ENCODE peak calls at places on chromosome 1, in nine cellular contexts. C is tibial artery, P is mammary epithelial cell, N is left ventricle myocardium inferior, H is fibroblast of pulmonary artery, A is adrenal gland, Z is fibroblast of lung, O is hepatocyte, G is cardiac fibroblast. K is an unnamed sample.
A peak's percentile ranks its signal among the peaks of the same experiment; 100 is the strongest.

GRCh38 chr1:220824031-220824989 is 37.6 kb downstream of the MTARC1 start:
- DNase-seq in P (no peak), Z (peak; percentile 77), H (no peak), N (no peak), G (no peak), C (no peak), O (no peak), A (no peak), K (no peak)

GRCh38 chr1:167545349-167545748 is 8.2 kb downstream of the CREG1 start:
- DNase-seq in G (no peak), Z (no peak), H (no peak), A (no peak), O (no peak), N (no peak), P (no peak), C (no peak), K (no peak)

GRCh38 chr1:223811634-223812101 is 34.1 kb downstream of the TP53BP2 start:
- DNase-seq in G (peak; percentile 70), H (peak; percentile 72), P (peak; percentile 27), A (no peak), C (no peak), O (no peak), N (no peak), Z (peak; percentile 37), K (no peak)

GRCh38 chr1:40143891-40144575 is 17.2 kb upstream of the RLF start:
- DNase-seq in H (peak; percentile 79), C (peak; percentile 35), Z (peak; percentile 55), O (peak; percentile 86), A (peak; percentile 76), N (no peak), G (peak; percentile 83), P (peak; percentile 66), K (peak; percentile 71)

GRCh38 chr1:27574871-27575831 is 28.8 kb downstream of the AHDC1 start:
- DNase-seq in A (peak; percentile 81), C (peak; percentile 80), Z (peak; percentile 89), H (peak; percentile 82), N (peak; percentile 85), G (peak; percentile 86), O (peak; percentile 88), P (peak; percentile 68), K (no peak)

GRCh38 chr1:9942399-9942938 is 722 bp downstream of the LZIC start:
- DNase-seq in O (peak; percentile 66), Z (peak; percentile 51), P (peak; percentile 57), H (peak; percentile 75), C (no peak), G (peak; percentile 74), A (peak; percentile 7), N (no peak), K (no peak)

GRCh38 chr1:109404838-109405237 is 7.1 kb upstream of the SORT1 start:
- DNase-seq in Z (no peak), H (no peak), C (no peak), N (no peak), P (no peak), O (no peak), A (no peak), G (no peak), K (no peak)

GRCh38 chr1:220769205-220769604 is 17.5 kb upstream of the MTARC1 start:
- DNase-seq in G (no peak), A (no peak), N (no peak), O (no peak), C (no peak), Z (no peak), H (no peak), P (no peak), K (no peak)

GRCh38 chr1:62175568-62176179 is 19.0 kb upstream of the L1TD1 start:
- DNase-seq in Z (peak; percentile 27), H (peak; percentile 62), G (peak; percentile 61), A (peak; percentile 68), N (no peak), C (no peak), O (peak; percentile 73), P (peak; percentile 39), K (no peak)

GRCh38 chr1:115911298-115911697 is 65.0 kb upstream of the SLC22A15 start:
- DNase-seq in Z (no peak), O (peak; percentile 46), P (peak; percentile 26), G (no peak), A (no peak), N (no peak), H (no peak), C (no peak), K (no peak)

GRCh38 chr1:38477811-38478210 is 381.8 kb downstream of the RRAGC start:
- DNase-seq in G (no peak), C (no peak), P (no peak), N (no peak), O (no peak), Z (no peak), A (no peak), H (no peak), K (no peak)

GRCh38 chr1:24309762-24310485 is 9.2 kb upstream of the GRHL3 start:
- DNase-seq in O (no peak), C (no peak), N (no peak), A (no peak), P (peak; percentile 96), G (peak; percentile 25), H (no peak), Z (peak; percentile 55), K (no peak)

DNA sequence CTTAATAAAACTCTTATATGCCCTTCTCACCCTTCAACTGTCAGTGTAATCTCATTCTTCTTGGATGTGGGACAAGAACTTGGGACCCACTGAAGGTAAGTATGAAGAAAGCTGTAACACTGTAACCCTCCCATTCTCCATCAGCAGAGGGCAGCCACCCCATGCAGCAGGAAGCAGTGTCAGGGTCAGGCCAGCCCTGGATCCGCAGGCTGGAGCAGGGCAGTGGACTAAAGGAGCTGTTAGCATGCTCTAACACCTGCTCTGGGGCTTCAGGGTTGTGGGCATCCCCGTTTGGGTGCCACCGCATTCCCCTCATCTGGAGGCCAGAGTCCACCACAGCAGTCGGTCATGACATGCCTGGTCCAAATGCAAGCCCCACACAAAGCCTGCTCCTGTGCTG is 156.5 kb downstream of the HIVEP3 start:
- DNase-seq in C (no peak), A (no peak), N (no peak), O (no peak), P (no peak), Z (no peak), G (no peak), H (no peak), K (no peak)
- TF ChIP-seq CTCF in C (no peak), A (no peak), N (no peak), O (no peak), P (no peak), Z (no peak), G (no peak), H (no peak), K (no peak)

GRCh38 chr1:47407481-47407880 is 8.6 kb upstream of the FOXE3 start:
- DNase-seq in C (no peak), G (no peak), P (peak; percentile 32), Z (no peak), A (no peak), H (no peak), O (no peak), N (no peak), K (no peak)

GRCh38 chr1:47402591-47402990 is 13.5 kb upstream of the FOXE3 start:
- DNase-seq in N (no peak), C (no peak), O (no peak), H (no peak), A (no peak), G (no peak), Z (no peak), P (no peak), K (no peak)

GRCh38 chr1:47403321-47403720 is 12.8 kb upstream of the FOXE3 start:
- DNase-seq in G (no peak), N (no peak), A (no peak), C (no peak), P (no peak), O (no peak), H (no peak), Z (no peak), K (no peak)

GRCh38 chr1:47406966-47407365 is 9.1 kb upstream of the FOXE3 start:
- DNase-seq in G (no peak), N (no peak), C (no peak), O (no peak), P (no peak), Z (no peak), A (no peak), H (no peak), K (no peak)

GRCh38 chr1:47405697-47406096 is 10.4 kb upstream of the FOXE3 start:
- DNase-seq in C (no peak), H (no peak), Z (no peak), N (no peak), O (no peak), P (no peak), A (no peak), G (no peak), K (no peak)
- TF ChIP-seq CTCF in C (no peak), H (no peak), Z (no peak), N (no peak), O (no peak), P (no peak), A (no peak), G (no peak), K (no peak)

DNA sequence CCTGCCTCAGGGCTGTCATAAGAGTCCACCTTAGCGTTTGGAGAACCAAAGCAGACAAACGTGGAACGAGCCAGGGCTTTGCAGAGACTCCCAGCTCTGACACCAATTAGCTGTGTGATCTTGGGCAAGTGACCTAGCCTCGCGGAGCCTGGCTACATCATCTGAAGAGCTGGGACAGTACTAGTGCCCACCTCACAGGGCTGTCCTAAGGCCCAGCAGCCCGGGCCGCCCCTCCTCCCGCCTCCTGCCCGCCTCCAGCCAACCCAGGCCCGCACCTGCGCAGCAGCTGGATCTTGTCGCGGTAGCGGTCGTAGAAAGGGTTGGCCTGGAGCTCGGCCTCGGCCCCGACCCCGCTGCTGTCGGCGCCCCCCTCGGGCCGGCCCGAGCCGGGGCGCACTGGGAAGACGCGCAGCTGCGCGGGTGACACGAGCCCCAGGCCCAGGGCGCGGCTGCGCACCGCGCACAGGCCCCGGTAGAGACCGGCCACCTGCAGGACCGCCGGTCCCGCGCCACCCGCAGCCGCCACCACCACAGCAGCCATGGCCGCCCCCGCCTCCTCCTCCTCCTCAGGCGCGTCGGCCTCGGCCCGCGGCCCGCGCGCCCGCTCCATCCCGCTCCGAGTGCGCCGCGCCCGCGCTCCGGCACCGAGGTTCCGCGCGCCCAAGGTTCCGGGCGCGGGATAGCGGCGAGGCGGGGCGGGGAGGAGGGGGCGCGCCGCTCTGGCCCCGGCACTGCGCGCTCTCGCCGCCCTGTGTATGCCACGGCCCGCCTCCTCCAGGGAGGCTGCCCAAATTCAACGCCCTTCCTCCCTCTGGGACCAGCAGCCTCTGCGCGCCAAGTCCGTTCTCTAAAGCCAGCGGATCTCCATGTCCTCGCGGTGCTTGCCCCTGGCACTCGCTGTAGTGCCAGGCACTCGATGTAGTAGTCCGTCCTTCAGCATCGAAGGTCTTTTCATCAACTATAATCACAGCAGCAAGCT is at the start of gene ATPAF1:
- DNase-seq in P (peak; percentile 57), C (peak; percentile 64), A (peak; percentile 76), Z (peak; percentile 74), H (peak; percentile 76), N (peak; percentile 76), G (peak; percentile 86), O (peak; percentile 80), K (peak; percentile 77)
- TF ChIP-seq CTCF in P (no peak), C (no peak), A (no peak), Z (no peak), H (no peak), N (no peak), G (no peak), O (no peak), K (no peak)

DNA sequence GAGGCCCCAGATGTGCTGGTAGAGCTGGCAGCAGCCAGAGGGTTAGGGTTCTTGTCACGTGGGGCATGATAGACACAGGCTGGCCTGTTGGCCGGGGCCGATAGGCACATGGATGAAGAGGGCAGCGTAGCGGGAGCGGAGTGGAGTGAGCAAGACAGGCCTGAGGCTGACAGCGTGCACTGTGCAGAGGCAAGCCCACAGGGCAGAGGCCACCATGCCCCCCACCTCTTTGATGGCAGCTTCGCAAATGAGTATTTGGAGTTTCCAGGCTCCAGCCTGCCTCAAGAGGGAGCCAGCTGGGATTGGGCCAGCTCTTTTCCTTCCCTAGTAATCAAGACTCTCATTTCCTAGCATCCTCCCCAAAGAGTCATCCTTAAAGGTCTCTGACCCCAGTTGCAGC is 43.5 kb downstream of the TMCC2 start:
- DNase-seq in A (peak; percentile 72), P (no peak), G (peak; percentile 73), Z (peak; percentile 52), C (no peak), H (peak; percentile 51), N (peak; percentile 42), O (no peak), K (no peak)
- TF ChIP-seq CTCF in A (no peak), P (no peak), G (peak; percentile 38), Z (peak; percentile 36), C (no peak), H (peak; percentile 44), N (no peak), O (no peak), K (no peak)

K was measured in type B pancreatic cell.